ENCODE peak calls at places on chromosomes 4 and X, in nine cellular contexts. One of them, this sample, is unnamed.

GRCh38 chr4:26746742-26747351 is 113.8 kb upstream of the STIM2 start:
- DNase-seq in NCI-H345: no peak
- DNase-seq in T-helper 2 cell: no peak
- DNase-seq in brain microvascular endothelial cell: no peak
- DNase-seq in astrocyte of the hippocampus: no peak
- DNase-seq in activated gamma-delta T cell treated with Interleukin-2 at 50 U/mL for 16 hours: no peak
- DNase-seq in activated CD4-positive, alpha-beta T cell treated with anti-CD3 and anti-CD28 coated beads for 36 hours: peak; percentile 69
- DNase-seq in anterior cingulate cortex: no peak
- DNase-seq in H54: no peak
- DNase-seq in this sample: no peak

GRCh38 chr4:56755901-56756300 is 65.6 kb downstream of the SPINK2 start:
- DNase-seq in activated CD4-positive, alpha-beta T cell treated with anti-CD3 and anti-CD28 coated beads for 36 hours: no peak
- DNase-seq in activated gamma-delta T cell treated with Interleukin-2 at 50 U/mL for 16 hours: no peak
- DNase-seq in astrocyte of the hippocampus: no peak
- DNase-seq in anterior cingulate cortex: no peak
- DNase-seq in H54: no peak
- DNase-seq in brain microvascular endothelial cell: no peak
- DNase-seq in T-helper 2 cell: no peak
- DNase-seq in NCI-H345: peak; percentile 31
- DNase-seq in this sample: no peak

GRCh38 chrX:79259073-79259689 is 108.0 kb downstream of the ITM2A start:
- DNase-seq in anterior cingulate cortex: no peak
- DNase-seq in astrocyte of the hippocampus: no peak
- DNase-seq in activated gamma-delta T cell treated with Interleukin-2 at 50 U/mL for 16 hours: peak; percentile 44
- DNase-seq in brain microvascular endothelial cell: no peak
- DNase-seq in NCI-H345: no peak
- DNase-seq in T-helper 2 cell: peak; percentile 2
- DNase-seq in activated CD4-positive, alpha-beta T cell treated with anti-CD3 and anti-CD28 coated beads for 36 hours: peak; percentile 61
- DNase-seq in H54: no peak
- DNase-seq in this sample: no peak

GRCh38 chr4:119300388-119301131 is 21.4 kb downstream of the FABP2 start:
- DNase-seq in NCI-H345: no peak
- DNase-seq in brain microvascular endothelial cell: peak; percentile 90
- DNase-seq in astrocyte of the hippocampus: peak; percentile 95
- DNase-seq in activated CD4-positive, alpha-beta T cell treated with anti-CD3 and anti-CD28 coated beads for 36 hours: peak; percentile 97
- DNase-seq in anterior cingulate cortex: no peak
- DNase-seq in T-helper 2 cell: peak; percentile 82
- DNase-seq in H54: peak; percentile 60
- DNase-seq in activated gamma-delta T cell treated with Interleukin-2 at 50 U/mL for 16 hours: peak; percentile 87
- DNase-seq in this sample: peak; percentile 44

GRCh38 chr4:160414516-160414915 is 1311.6 kb downstream of the RAPGEF2 start:
- DNase-seq in brain microvascular endothelial cell: no peak
- DNase-seq in activated CD4-positive, alpha-beta T cell treated with anti-CD3 and anti-CD28 coated beads for 36 hours: no peak
- DNase-seq in activated gamma-delta T cell treated with Interleukin-2 at 50 U/mL for 16 hours: no peak
- DNase-seq in anterior cingulate cortex: no peak
- DNase-seq in NCI-H345: no peak
- DNase-seq in H54: no peak
- DNase-seq in astrocyte of the hippocampus: no peak
- DNase-seq in T-helper 2 cell: no peak
- DNase-seq in this sample: no peak

GRCh38 chr4:7817877-7818675 is 121.6 kb downstream of the AFAP1 start:
- DNase-seq in H54: no peak
- DNase-seq in activated CD4-positive, alpha-beta T cell treated with anti-CD3 and anti-CD28 coated beads for 36 hours: no peak
- DNase-seq in anterior cingulate cortex: no peak
- DNase-seq in brain microvascular endothelial cell: peak; percentile 51
- DNase-seq in activated gamma-delta T cell treated with Interleukin-2 at 50 U/mL for 16 hours: no peak
- DNase-seq in NCI-H345: peak; percentile 52
- DNase-seq in T-helper 2 cell: no peak
- DNase-seq in astrocyte of the hippocampus: peak; percentile 72
- DNase-seq in this sample: no peak

GRCh38 chr4:78691971-78692814 is 84.0 kb upstream of the BMP2K start:
- DNase-seq in activated CD4-positive, alpha-beta T cell treated with anti-CD3 and anti-CD28 coated beads for 36 hours: no peak
- DNase-seq in NCI-H345: no peak
- DNase-seq in brain microvascular endothelial cell: peak; percentile 41
- DNase-seq in anterior cingulate cortex: no peak
- DNase-seq in activated gamma-delta T cell treated with Interleukin-2 at 50 U/mL for 16 hours: no peak
- DNase-seq in H54: no peak
- DNase-seq in T-helper 2 cell: no peak
- DNase-seq in astrocyte of the hippocampus: no peak
- DNase-seq in this sample: no peak

GRCh38 chr4:122759639-122760310 is 27.3 kb downstream of the BBS12 start:
- DNase-seq in brain microvascular endothelial cell: no peak
- DNase-seq in H54: no peak
- DNase-seq in anterior cingulate cortex: no peak
- DNase-seq in NCI-H345: no peak
- DNase-seq in astrocyte of the hippocampus: no peak
- DNase-seq in T-helper 2 cell: no peak
- DNase-seq in activated CD4-positive, alpha-beta T cell treated with anti-CD3 and anti-CD28 coated beads for 36 hours: no peak
- DNase-seq in activated gamma-delta T cell treated with Interleukin-2 at 50 U/mL for 16 hours: no peak
- DNase-seq in this sample: no peak

GRCh38 chr4:158796370-158797140 is 27.7 kb downstream of the FNIP2 start:
- DNase-seq in activated CD4-positive, alpha-beta T cell treated with anti-CD3 and anti-CD28 coated beads for 36 hours: peak; percentile 15
- DNase-seq in astrocyte of the hippocampus: peak; percentile 51
- DNase-seq in anterior cingulate cortex: no peak
- DNase-seq in brain microvascular endothelial cell: peak; percentile 65
- DNase-seq in activated gamma-delta T cell treated with Interleukin-2 at 50 U/mL for 16 hours: no peak
- DNase-seq in NCI-H345: no peak
- DNase-seq in H54: no peak
- DNase-seq in T-helper 2 cell: no peak
- DNase-seq in this sample: no peak

GRCh38 chr4:86720508-86721068 is 126.5 kb downstream of the PTPN13 start:
- DNase-seq in anterior cingulate cortex: no peak
- DNase-seq in activated CD4-positive, alpha-beta T cell treated with anti-CD3 and anti-CD28 coated beads for 36 hours: no peak
- DNase-seq in T-helper 2 cell: no peak
- DNase-seq in H54: peak; percentile 0
- DNase-seq in NCI-H345: no peak
- DNase-seq in activated gamma-delta T cell treated with Interleukin-2 at 50 U/mL for 16 hours: no peak
- DNase-seq in astrocyte of the hippocampus: peak; percentile 33
- DNase-seq in brain microvascular endothelial cell: peak; percentile 11
- DNase-seq in this sample: no peak

GRCh38 chr4:42519803-42520417 is 122.6 kb downstream of the SHISA3 start:
- DNase-seq in activated gamma-delta T cell treated with Interleukin-2 at 50 U/mL for 16 hours: peak; percentile 40
- DNase-seq in H54: no peak
- DNase-seq in anterior cingulate cortex: no peak
- DNase-seq in brain microvascular endothelial cell: peak; percentile 47
- DNase-seq in T-helper 2 cell: no peak
- DNase-seq in astrocyte of the hippocampus: peak; percentile 73
- DNase-seq in activated CD4-positive, alpha-beta T cell treated with anti-CD3 and anti-CD28 coated beads for 36 hours: peak; percentile 65
- DNase-seq in NCI-H345: peak; percentile 42
- DNase-seq in this sample: no peak

GRCh38 chr4:123785515-123785914 is 388.9 kb downstream of the SPRY1 start:
- DNase-seq in activated CD4-positive, alpha-beta T cell treated with anti-CD3 and anti-CD28 coated beads for 36 hours: no peak
- DNase-seq in brain microvascular endothelial cell: peak; percentile 32
- DNase-seq in T-helper 2 cell: no peak
- DNase-seq in astrocyte of the hippocampus: peak; percentile 76
- DNase-seq in activated gamma-delta T cell treated with Interleukin-2 at 50 U/mL for 16 hours: no peak
- DNase-seq in H54: no peak
- DNase-seq in anterior cingulate cortex: no peak
- DNase-seq in NCI-H345: no peak
- DNase-seq in this sample: peak; percentile 5

GRCh38 chrX:48697182-48697727 is 721 bp downstream of the SUV39H1 start:
- DNase-seq in activated CD4-positive, alpha-beta T cell treated with anti-CD3 and anti-CD28 coated beads for 36 hours: no peak
- DNase-seq in T-helper 2 cell: no peak
- DNase-seq in H54: peak; percentile 38
- DNase-seq in activated gamma-delta T cell treated with Interleukin-2 at 50 U/mL for 16 hours: no peak
- DNase-seq in brain microvascular endothelial cell: no peak
- DNase-seq in astrocyte of the hippocampus: no peak
- DNase-seq in anterior cingulate cortex: no peak
- DNase-seq in NCI-H345: no peak
- DNase-seq in this sample: no peak

GRCh38 chr4:128573781-128574508 is 235.6 kb upstream of the JADE1 start:
- DNase-seq in T-helper 2 cell: no peak
- DNase-seq in activated gamma-delta T cell treated with Interleukin-2 at 50 U/mL for 16 hours: no peak
- DNase-seq in NCI-H345: no peak
- DNase-seq in brain microvascular endothelial cell: peak; percentile 90
- DNase-seq in astrocyte of the hippocampus: peak; percentile 84
- DNase-seq in H54: peak; percentile 27
- DNase-seq in anterior cingulate cortex: no peak
- DNase-seq in activated CD4-positive, alpha-beta T cell treated with anti-CD3 and anti-CD28 coated beads for 36 hours: no peak
- DNase-seq in this sample: peak; percentile 38

GRCh38 chr4:147480502-147480890 is 401 bp upstream of the EDNRA start:
- DNase-seq in H54: no peak
- DNase-seq in NCI-H345: no peak
- DNase-seq in T-helper 2 cell: no peak
- DNase-seq in brain microvascular endothelial cell: no peak
- DNase-seq in activated CD4-positive, alpha-beta T cell treated with anti-CD3 and anti-CD28 coated beads for 36 hours: no peak
- DNase-seq in activated gamma-delta T cell treated with Interleukin-2 at 50 U/mL for 16 hours: no peak
- DNase-seq in astrocyte of the hippocampus: no peak
- DNase-seq in anterior cingulate cortex: no peak
- DNase-seq in this sample: no peak

GRCh38 chr4:5747746-5748365 is 36.9 kb downstream of the EVC start:
- DNase-seq in activated gamma-delta T cell treated with Interleukin-2 at 50 U/mL for 16 hours: no peak
- DNase-seq in NCI-H345: no peak
- DNase-seq in activated CD4-positive, alpha-beta T cell treated with anti-CD3 and anti-CD28 coated beads for 36 hours: no peak
- DNase-seq in astrocyte of the hippocampus: peak; percentile 96
- DNase-seq in brain microvascular endothelial cell: peak; percentile 98
- DNase-seq in T-helper 2 cell: no peak
- DNase-seq in anterior cingulate cortex: no peak
- DNase-seq in H54: no peak
- DNase-seq in this sample: no peak

GRCh38 chrX:28988246-28988645 is 401.0 kb downstream of the IL1RAPL1 start:
- DNase-seq in T-helper 2 cell: no peak
- DNase-seq in brain microvascular endothelial cell: no peak
- DNase-seq in NCI-H345: peak; percentile 59
- DNase-seq in astrocyte of the hippocampus: no peak
- DNase-seq in H54: no peak
- DNase-seq in activated CD4-positive, alpha-beta T cell treated with anti-CD3 and anti-CD28 coated beads for 36 hours: no peak
- DNase-seq in anterior cingulate cortex: no peak
- DNase-seq in activated gamma-delta T cell treated with Interleukin-2 at 50 U/mL for 16 hours: no peak
- DNase-seq in this sample: no peak

GRCh38 chr4:186819357-186820086 is 95.9 kb upstream of the FAT1 start:
- DNase-seq in astrocyte of the hippocampus: no peak
- DNase-seq in activated gamma-delta T cell treated with Interleukin-2 at 50 U/mL for 16 hours: no peak
- DNase-seq in anterior cingulate cortex: no peak
- DNase-seq in T-helper 2 cell: no peak
- DNase-seq in H54: no peak
- DNase-seq in brain microvascular endothelial cell: no peak
- DNase-seq in NCI-H345: no peak
- DNase-seq in activated CD4-positive, alpha-beta T cell treated with anti-CD3 and anti-CD28 coated beads for 36 hours: no peak
- DNase-seq in this sample: no peak

GRCh38 chrX:134171661-134172587 is 65.1 kb upstream of the CCDC160 start:
- DNase-seq in brain microvascular endothelial cell: no peak
- DNase-seq in NCI-H345: no peak
- DNase-seq in activated gamma-delta T cell treated with Interleukin-2 at 50 U/mL for 16 hours: no peak
- DNase-seq in anterior cingulate cortex: peak; percentile 25
- DNase-seq in H54: no peak
- DNase-seq in T-helper 2 cell: no peak
- DNase-seq in astrocyte of the hippocampus: peak; percentile 50
- DNase-seq in activated CD4-positive, alpha-beta T cell treated with anti-CD3 and anti-CD28 coated beads for 36 hours: peak; percentile 70
- DNase-seq in this sample: no peak

GRCh38 chrX:10098235-10098819 is 58.4 kb upstream of the CLCN4 start:
- DNase-seq in NCI-H345: no peak
- DNase-seq in T-helper 2 cell: peak; percentile 37
- DNase-seq in H54: no peak
- DNase-seq in brain microvascular endothelial cell: no peak
- DNase-seq in astrocyte of the hippocampus: no peak
- DNase-seq in activated gamma-delta T cell treated with Interleukin-2 at 50 U/mL for 16 hours: peak; percentile 38
- DNase-seq in activated CD4-positive, alpha-beta T cell treated with anti-CD3 and anti-CD28 coated beads for 36 hours: peak; percentile 81
- DNase-seq in anterior cingulate cortex: no peak
- DNase-seq in this sample: no peak

GRCh38 chr4:116752027-116752426 is 333.3 kb downstream of the TRAM1L1 start:
- DNase-seq in NCI-H345: no peak
- DNase-seq in brain microvascular endothelial cell: no peak
- DNase-seq in T-helper 2 cell: no peak
- DNase-seq in anterior cingulate cortex: no peak
- DNase-seq in activated gamma-delta T cell treated with Interleukin-2 at 50 U/mL for 16 hours: no peak
- DNase-seq in H54: no peak
- DNase-seq in activated CD4-positive, alpha-beta T cell treated with anti-CD3 and anti-CD28 coated beads for 36 hours: no peak
- DNase-seq in astrocyte of the hippocampus: no peak
- DNase-seq in this sample: no peak

GRCh38 chr4:2364654-2365053 is 53.8 kb downstream of the ZFYVE28 start:
- DNase-seq in H54: no peak
- DNase-seq in activated CD4-positive, alpha-beta T cell treated with anti-CD3 and anti-CD28 coated beads for 36 hours: peak; percentile 80
- DNase-seq in NCI-H345: no peak
- DNase-seq in astrocyte of the hippocampus: peak; percentile 77
- DNase-seq in anterior cingulate cortex: no peak
- DNase-seq in brain microvascular endothelial cell: peak; percentile 35
- DNase-seq in activated gamma-delta T cell treated with Interleukin-2 at 50 U/mL for 16 hours: peak; percentile 47
- DNase-seq in T-helper 2 cell: peak; percentile 43
- DNase-seq in this sample: no peak

GRCh38 chr4:157217708-157218107 is 2.8 kb upstream of the GRIA2 start:
- DNase-seq in anterior cingulate cortex: no peak
- DNase-seq in brain microvascular endothelial cell: no peak
- DNase-seq in astrocyte of the hippocampus: peak; percentile 42
- DNase-seq in H54: no peak
- DNase-seq in activated gamma-delta T cell treated with Interleukin-2 at 50 U/mL for 16 hours: no peak
- DNase-seq in NCI-H345: peak; percentile 27
- DNase-seq in activated CD4-positive, alpha-beta T cell treated with anti-CD3 and anti-CD28 coated beads for 36 hours: no peak
- DNase-seq in T-helper 2 cell: no peak
- DNase-seq in this sample: no peak

GRCh38 chr4:111930658-111931057 is 214.6 kb upstream of the FAM241A start:
- DNase-seq in H54: no peak
- DNase-seq in brain microvascular endothelial cell: no peak
- DNase-seq in T-helper 2 cell: no peak
- DNase-seq in activated gamma-delta T cell treated with Interleukin-2 at 50 U/mL for 16 hours: no peak
- DNase-seq in activated CD4-positive, alpha-beta T cell treated with anti-CD3 and anti-CD28 coated beads for 36 hours: no peak
- DNase-seq in astrocyte of the hippocampus: no peak
- DNase-seq in anterior cingulate cortex: no peak
- DNase-seq in NCI-H345: no peak
- DNase-seq in this sample: no peak

GRCh38 chr4:176611351-176611750 is 181.4 kb downstream of the VEGFC start:
- DNase-seq in NCI-H345: no peak
- DNase-seq in T-helper 2 cell: no peak
- DNase-seq in activated CD4-positive, alpha-beta T cell treated with anti-CD3 and anti-CD28 coated beads for 36 hours: no peak
- DNase-seq in anterior cingulate cortex: no peak
- DNase-seq in brain microvascular endothelial cell: no peak
- DNase-seq in H54: no peak
- DNase-seq in astrocyte of the hippocampus: no peak
- DNase-seq in activated gamma-delta T cell treated with Interleukin-2 at 50 U/mL for 16 hours: no peak
- DNase-seq in this sample: no peak

GRCh38 chrX:80432863-80433262 is 12.6 kb downstream of the TENT5D start:
- DNase-seq in NCI-H345: no peak
- DNase-seq in T-helper 2 cell: no peak
- DNase-seq in activated CD4-positive, alpha-beta T cell treated with anti-CD3 and anti-CD28 coated beads for 36 hours: no peak
- DNase-seq in brain microvascular endothelial cell: no peak
- DNase-seq in activated gamma-delta T cell treated with Interleukin-2 at 50 U/mL for 16 hours: no peak
- DNase-seq in astrocyte of the hippocampus: no peak
- DNase-seq in anterior cingulate cortex: no peak
- DNase-seq in H54: no peak
- DNase-seq in this sample: no peak

GRCh38 chr4:23034726-23035125 is 342.0 kb downstream of the GBA3 start:
- DNase-seq in anterior cingulate cortex: no peak
- DNase-seq in brain microvascular endothelial cell: no peak
- DNase-seq in activated CD4-positive, alpha-beta T cell treated with anti-CD3 and anti-CD28 coated beads for 36 hours: no peak
- DNase-seq in T-helper 2 cell: no peak
- DNase-seq in NCI-H345: no peak
- DNase-seq in activated gamma-delta T cell treated with Interleukin-2 at 50 U/mL for 16 hours: no peak
- DNase-seq in H54: no peak
- DNase-seq in astrocyte of the hippocampus: peak; percentile 34
- DNase-seq in this sample: no peak

GRCh38 chr4:148239406-148239805 is 202.8 kb downstream of the NR3C2 start:
- DNase-seq in NCI-H345: no peak
- DNase-seq in anterior cingulate cortex: no peak
- DNase-seq in activated gamma-delta T cell treated with Interleukin-2 at 50 U/mL for 16 hours: peak; percentile 5
- DNase-seq in T-helper 2 cell: no peak
- DNase-seq in H54: no peak
- DNase-seq in astrocyte of the hippocampus: no peak
- DNase-seq in brain microvascular endothelial cell: no peak
- DNase-seq in activated CD4-positive, alpha-beta T cell treated with anti-CD3 and anti-CD28 coated beads for 36 hours: peak; percentile 15
- DNase-seq in this sample: no peak

GRCh38 chr4:87093443-87094123 is 126.8 kb downstream of the KLHL8 start:
- DNase-seq in activated gamma-delta T cell treated with Interleukin-2 at 50 U/mL for 16 hours: peak; percentile 22
- DNase-seq in NCI-H345: peak; percentile 46
- DNase-seq in astrocyte of the hippocampus: peak; percentile 66
- DNase-seq in anterior cingulate cortex: peak; percentile 37
- DNase-seq in brain microvascular endothelial cell: peak; percentile 43
- DNase-seq in H54: no peak
- DNase-seq in T-helper 2 cell: no peak
- DNase-seq in activated CD4-positive, alpha-beta T cell treated with anti-CD3 and anti-CD28 coated beads for 36 hours: peak; percentile 60
- DNase-seq in this sample: peak; percentile 58

GRCh38 chr4:140109626-140110213 is 44.3 kb downstream of the MAML3 start:
- DNase-seq in activated CD4-positive, alpha-beta T cell treated with anti-CD3 and anti-CD28 coated beads for 36 hours: no peak
- DNase-seq in astrocyte of the hippocampus: no peak
- DNase-seq in activated gamma-delta T cell treated with Interleukin-2 at 50 U/mL for 16 hours: no peak
- DNase-seq in T-helper 2 cell: no peak
- DNase-seq in brain microvascular endothelial cell: no peak
- DNase-seq in H54: no peak
- DNase-seq in anterior cingulate cortex: no peak
- DNase-seq in NCI-H345: no peak
- DNase-seq in this sample: no peak

GRCh38 chr4:71126719-71127118 is 133.3 kb downstream of the DCK start:
- DNase-seq in anterior cingulate cortex: no peak
- DNase-seq in brain microvascular endothelial cell: peak; percentile 94
- DNase-seq in astrocyte of the hippocampus: peak; percentile 84
- DNase-seq in activated gamma-delta T cell treated with Interleukin-2 at 50 U/mL for 16 hours: no peak
- DNase-seq in T-helper 2 cell: no peak
- DNase-seq in H54: no peak
- DNase-seq in NCI-H345: no peak
- DNase-seq in activated CD4-positive, alpha-beta T cell treated with anti-CD3 and anti-CD28 coated beads for 36 hours: no peak
- DNase-seq in this sample: peak; percentile 15